ENCODE peak calls at places on chromosomes 16 and 17, in seven cellular contexts. R is A673; N is gastrocnemius medialis; I is transverse colon; G is CD4-positive, alpha-beta T cell; Z is CD4-positive, alpha-beta memory T cell; E is substantia nigra. P is an unnamed sample.

GRCh38 chr17:81977211-81978091 is at the start of gene ASPSCR1:
- DNase-seq in R (peak), N (peak), I (peak), G (peak), Z (peak), E (peak), P (peak)

GRCh38 chr17:41692722-41693521 is 4.2 kb downstream of the EIF1 start:
- DNase-seq in R (no peak), N (no peak), I (no peak), G (no peak), Z (peak), E (no peak), P (no peak)

GRCh38 chr17:15944720-15945492 is at the start of gene ADORA2B:
- DNase-seq in R (peak), N (no peak), I (peak), G (peak), Z (peak), E (peak), P (no peak)

GRCh38 chr17:76586741-76587487 is 1.3 kb upstream of the ST6GALNAC2 start:
- DNase-seq in R (no peak), N (no peak), I (no peak), G (no peak), Z (no peak), E (no peak), P (no peak)

GRCh38 chr16:26802440-26802839 is 264.3 kb upstream of the C16orf82 start:
- DNase-seq in R (no peak), N (no peak), I (no peak), G (no peak), Z (no peak), E (no peak), P (no peak)

GRCh38 chr16:70430667-70431536 is 8.0 kb downstream of the ST3GAL2 start:
- DNase-seq in R (peak), N (no peak), I (peak), G (peak), Z (peak), E (no peak), P (no peak)

GRCh38 chr16:47636501-47637090 is 175.5 kb downstream of the PHKB start:
- DNase-seq in R (no peak), N (no peak), I (no peak), G (no peak), Z (no peak), E (no peak), P (no peak)

GRCh38 chr17:79027274-79027924 is 3.4 kb downstream of the C1QTNF1 start:
- DNase-seq in R (no peak), N (no peak), I (no peak), G (no peak), Z (no peak), E (no peak), P (no peak)

GRCh38 chr17:64315032-64315490 is 52.0 kb upstream of the TEX2 start:
- DNase-seq in R (no peak), N (peak), I (peak), G (no peak), Z (no peak), E (peak), P (no peak)

GRCh38 chr17:16419074-16419928 is 3.9 kb downstream of the TRPV2 start:
- DNase-seq in R (peak), N (no peak), I (no peak), G (peak), Z (no peak), E (no peak), P (no peak)

GRCh38 chr16:9859706-9860105 is 322.5 kb downstream of the GRIN2A start:
- DNase-seq in R (peak), N (no peak), I (no peak), G (no peak), Z (no peak), E (no peak), P (no peak)

GRCh38 chr16:9404811-9405210 is 313.4 kb downstream of the HAPSTR1 start:
- DNase-seq in R (no peak), N (no peak), I (no peak), G (no peak), Z (no peak), E (no peak), P (no peak)

GRCh38 chr16:31569360-31569717 is 41.6 kb downstream of the AHSP start:
- DNase-seq in R (no peak), N (no peak), I (no peak), G (no peak), Z (no peak), E (no peak), P (no peak)

GRCh38 chr17:39036009-39036408 is 68.8 kb upstream of the FBXO47 start:
- DNase-seq in R (no peak), N (no peak), I (no peak), G (no peak), Z (no peak), E (no peak), P (no peak)

GRCh38 chr17:76560036-76560876 is 20.4 kb downstream of the PRCD start:
- DNase-seq in R (no peak), N (no peak), I (no peak), G (no peak), Z (no peak), E (no peak), P (no peak)

GRCh38 chr17:7436556-7437368 is 1.5 kb downstream of the TMEM102 start:
- DNase-seq in R (peak), N (peak), I (peak), G (peak), Z (peak), E (peak), P (peak)

GRCh38 chr17:9427460-9428315 is 147.9 kb downstream of the STX8 start:
- DNase-seq in R (no peak), N (peak), I (no peak), G (no peak), Z (no peak), E (peak), P (no peak)

GRCh38 chr17:16491703-16492612 is at the start of gene LRRC75A:
- DNase-seq in R (peak), N (no peak), I (peak), G (peak), Z (peak), E (peak), P (peak)

GRCh38 chr17:75081611-75082540 is 5.9 kb upstream of the SLC16A5 start:
- DNase-seq in R (no peak), N (no peak), I (no peak), G (no peak), Z (no peak), E (no peak), P (no peak)
- H3K27ac ChIP-seq in R (no peak), N (no peak), I (no peak), G (no peak), Z (no peak), E (no peak), P (no peak)

DNA sequence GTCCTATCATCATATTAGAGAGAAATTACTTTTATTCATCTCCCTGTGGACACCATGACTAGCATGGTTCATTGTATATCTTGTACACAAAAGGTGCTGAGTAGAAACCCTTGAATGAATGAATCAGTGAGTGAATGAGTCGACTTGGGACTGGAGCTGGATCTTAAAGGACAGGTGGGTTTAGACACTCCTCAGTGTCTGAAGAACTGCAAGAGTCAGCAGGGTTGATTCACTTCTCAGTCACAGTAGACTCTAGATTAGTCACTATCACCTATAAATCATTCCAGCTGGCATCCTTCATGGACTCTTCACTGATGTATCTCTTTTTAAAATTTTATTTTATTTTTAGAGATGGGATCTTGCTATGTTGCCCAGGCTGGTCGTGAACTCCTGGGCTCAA is 30.1 kb upstream of the PMFBP1 start:
- DNase-seq in R (no peak), N (no peak), I (no peak), G (no peak), Z (no peak), E (no peak), P (no peak)
- H3K27ac ChIP-seq in R (no peak), N (no peak), I (peak), G (no peak), Z (no peak), E (no peak), P (no peak)

DNA sequence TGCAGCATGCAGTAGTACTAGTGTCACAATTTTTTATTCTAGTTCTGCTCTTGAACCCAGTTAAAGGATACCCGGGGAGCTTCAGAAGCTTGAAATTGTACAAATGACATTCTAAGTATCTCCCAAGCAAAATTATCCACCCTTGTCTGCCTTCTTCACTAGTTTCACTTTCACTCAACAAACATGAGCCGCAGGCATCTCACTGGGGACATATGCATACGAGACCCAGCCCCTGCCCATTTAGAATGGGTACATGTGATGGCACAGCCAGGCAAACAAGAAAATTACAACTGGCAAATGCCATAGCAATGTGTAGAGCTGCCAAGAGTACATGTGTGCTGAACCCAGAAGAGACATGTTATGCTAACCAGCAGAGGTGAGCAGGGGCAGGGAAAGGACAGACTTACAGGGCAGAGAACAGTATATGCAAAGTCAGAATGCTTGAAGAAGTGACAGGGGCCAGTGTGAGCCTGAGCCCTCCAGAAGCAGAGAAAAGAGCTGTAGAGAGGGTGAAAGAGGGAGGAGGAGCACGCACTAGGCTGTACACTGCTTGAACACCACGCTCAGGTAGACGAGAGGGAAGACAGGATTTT is 8.3 kb downstream of the GINS2 start:
- DNase-seq in R (no peak), N (no peak), I (no peak), G (no peak), Z (no peak), E (no peak), P (no peak)
- H3K27ac ChIP-seq in R (no peak), N (no peak), I (peak), G (no peak), Z (no peak), E (no peak), P (no peak)

DNA sequence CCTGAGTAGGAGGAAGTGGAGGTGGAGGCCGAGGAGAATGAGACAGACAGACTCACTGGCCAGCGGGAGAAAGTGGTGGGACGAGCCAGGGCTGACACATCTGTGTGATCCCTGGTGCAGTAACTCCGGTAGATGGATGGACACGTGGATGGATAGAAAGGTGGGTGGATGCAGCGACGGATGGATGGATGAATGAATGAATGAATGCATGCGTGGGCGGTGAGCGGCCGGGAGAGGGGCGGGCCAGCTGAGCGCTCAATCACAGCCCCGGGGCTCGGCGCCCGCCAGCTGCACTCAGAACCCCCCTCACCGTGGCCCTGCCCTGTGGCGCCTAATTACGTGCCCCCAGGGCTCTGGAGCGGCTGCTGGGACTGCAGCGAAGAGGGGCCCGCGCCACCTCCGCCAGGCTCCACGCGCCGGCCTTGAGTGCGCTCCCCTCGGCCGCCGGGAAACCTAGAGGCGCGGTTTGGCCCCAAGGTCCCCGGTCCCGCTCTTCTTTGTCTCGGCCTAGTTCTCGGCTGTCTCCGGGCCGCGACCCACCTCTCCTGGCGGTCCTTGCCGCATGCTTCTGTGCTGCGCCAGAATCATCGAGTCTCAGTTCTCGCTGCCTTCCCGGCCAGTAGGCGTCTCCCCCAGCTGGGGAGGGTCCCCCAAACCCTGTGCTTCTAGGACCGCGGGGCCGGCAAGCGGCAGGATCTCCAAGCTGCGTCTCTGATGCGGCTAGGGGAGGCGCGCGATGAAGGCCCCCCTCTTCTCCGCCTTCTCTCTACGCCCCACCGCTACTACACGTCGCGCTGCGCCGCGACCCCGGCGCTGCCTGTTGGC is 41.0 kb downstream of the RAI1 start:
- DNase-seq in R (peak), N (no peak), I (no peak), G (peak), Z (no peak), E (no peak), P (peak)
- H3K27ac ChIP-seq in R (no peak), N (no peak), I (peak), G (no peak), Z (no peak), E (peak), P (peak)

P was measured in caudate nucleus.